ENCODE peak calls at places on chromosomes 13 and 19, in five cellular contexts. L is IMR-90, I is neuronal stem cell, V is trophoblast cell, R is mesenchymal stem cell. H is an unnamed sample.

GRCh38 chr13:91165758-91166157 is 181.7 kb upstream of the MIR17HG start:
- DNase-seq in R (no peak), L (no peak), I (no peak), V (no peak), H (no peak)

GRCh38 chr19:14432817-14433453 is at the start of gene PKN1:
- DNase-seq in R (no peak), I (peak), L (no peak), V (no peak), H (peak)

GRCh38 chr13:33639158-33639557 is 178.8 kb upstream of the RFC3 start:
- DNase-seq in V (peak), L (peak), I (no peak), R (peak), H (no peak)

GRCh38 chr13:42804244-42804868 is 23.0 kb downstream of the FAM216B start:
- DNase-seq in I (no peak), R (peak), L (no peak), V (no peak), H (no peak)

GRCh38 chr13:32443111-32443510 is 15.2 kb upstream of the N4BP2L1 start:
- DNase-seq in I (no peak), L (peak), R (peak), V (no peak), H (no peak)

GRCh38 chr13:45368571-45368970 is 27.6 kb upstream of the TPT1 start:
- DNase-seq in V (no peak), I (no peak), L (peak), R (peak), H (no peak)

GRCh38 chr19:7224205-7224833 is 69.9 kb downstream of the INSR start:
- DNase-seq in R (no peak), L (peak), I (no peak), V (no peak), H (no peak)

GRCh38 chr19:12789098-12789903 is 2.0 kb upstream of the JUNB start:
- DNase-seq in V (no peak), I (no peak), L (peak), R (peak), H (no peak)

GRCh38 chr13:37109080-37109678 is 3.7 kb upstream of the CSNK1A1L start:
- DNase-seq in V (peak), R (peak), L (peak), I (peak), H (no peak)

GRCh38 chr19:46605356-46605821 is 4.3 kb downstream of the CALM3 start:
- DNase-seq in R (no peak), I (no peak), L (no peak), V (no peak), H (no peak)

GRCh38 chr13:110506859-110507566 is 54.5 kb downstream of the RAB20 start:
- DNase-seq in I (no peak), L (peak), R (peak), V (no peak), H (no peak)

GRCh38 chr13:110950819-110951570 is 36.1 kb upstream of the ANKRD10 start:
- DNase-seq in L (no peak), I (no peak), R (no peak), V (no peak), H (no peak)

GRCh38 chr13:29362849-29363604 is 232.5 kb downstream of the SLC7A1 start:
- DNase-seq in V (peak), I (peak), R (peak), L (peak), H (peak)

GRCh38 chr13:94351292-94352000 is 128.0 kb downstream of the DCT start:
- DNase-seq in I (no peak), L (peak), V (no peak), R (peak), H (no peak)

GRCh38 chr19:28213476-28214082 is 999.4 kb downstream of the UQCRFS1 start:
- DNase-seq in L (no peak), R (no peak), V (no peak), I (no peak), H (no peak)

GRCh38 chr19:53876651-53877224 is 5.3 kb upstream of the PRKCG start:
- DNase-seq in R (peak), L (no peak), I (no peak), V (no peak), H (no peak)

GRCh38 chr19:6532244-6532999 is 1.6 kb downstream of the TNFSF9 start:
- DNase-seq in I (no peak), L (no peak), V (no peak), R (no peak), H (no peak)

GRCh38 chr19:13241321-13242104 is 91.3 kb downstream of the IER2 start:
- DNase-seq in I (no peak), V (no peak), R (no peak), L (no peak), H (peak)

GRCh38 chr13:93963266-93964131 is 516.0 kb downstream of the DCT start:
- DNase-seq in V (no peak), L (peak), I (no peak), R (peak), H (no peak)

GRCh38 chr13:90533866-90534265 is 813.6 kb upstream of the MIR17HG start:
- DNase-seq in L (no peak), V (no peak), R (no peak), I (no peak), H (no peak)

GRCh38 chr13:45696610-45697226 is 5.4 kb upstream of the CBY2 start:
- DNase-seq in I (no peak), R (no peak), L (no peak), V (no peak), H (no peak)

GRCh38 chr13:112894673-112895481 is 74.1 kb upstream of the MCF2L start:
- DNase-seq in V (no peak), L (no peak), R (no peak), I (peak), H (peak)
- H3K14ac ChIP-seq in V (no peak), L (no peak), R (no peak), I (peak), H (peak)

DNA sequence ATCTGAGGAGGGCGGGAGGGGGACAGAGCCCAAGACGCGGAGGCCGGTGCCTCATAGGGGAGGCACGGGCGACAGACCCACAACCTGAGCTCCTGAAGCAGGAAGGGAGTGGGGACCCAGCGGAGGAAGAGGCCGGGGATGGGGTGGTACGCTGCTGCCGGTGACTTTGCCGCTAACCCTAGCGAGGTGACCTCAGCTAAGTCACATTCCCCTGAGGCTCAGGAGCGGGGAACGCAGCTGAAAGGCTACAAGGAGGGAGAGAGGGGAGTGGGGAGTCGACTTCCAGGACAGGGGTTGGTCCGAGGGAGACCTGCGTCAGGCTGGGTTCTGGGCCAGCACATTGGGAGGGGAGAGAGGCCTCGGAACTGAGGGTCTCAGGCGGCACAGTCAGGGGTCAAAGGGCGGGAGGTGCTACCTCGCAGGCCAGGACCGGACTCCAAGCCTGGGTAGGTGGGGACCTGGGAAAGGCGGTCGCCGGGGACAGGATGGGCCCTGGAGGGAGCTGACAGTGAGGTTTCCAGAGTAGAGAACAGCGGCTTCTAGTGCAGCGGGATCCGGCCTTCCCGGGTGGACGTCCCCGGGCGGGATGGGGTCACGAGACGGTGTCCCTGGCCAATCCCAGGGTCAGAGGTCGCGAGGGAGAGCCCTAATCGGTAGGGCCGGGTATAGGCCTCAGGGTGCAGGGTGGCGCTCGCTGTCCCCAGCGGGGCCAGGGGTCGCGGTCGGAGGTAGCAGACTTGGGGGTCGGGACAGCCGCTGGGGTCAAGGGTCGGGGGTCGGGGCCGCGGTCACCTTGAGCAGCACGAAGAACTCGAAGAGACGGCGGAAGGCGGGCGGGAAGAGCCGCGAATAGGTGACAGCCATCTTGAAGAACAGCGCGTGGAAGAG is 699 bp downstream of the TMEM259 start:
- DNase-seq in V (no peak), I (no peak), R (no peak), L (no peak), H (no peak)
- H2AK5ac ChIP-seq in V (peak), I (peak), R (no peak), L (peak), H (no peak)

DNA sequence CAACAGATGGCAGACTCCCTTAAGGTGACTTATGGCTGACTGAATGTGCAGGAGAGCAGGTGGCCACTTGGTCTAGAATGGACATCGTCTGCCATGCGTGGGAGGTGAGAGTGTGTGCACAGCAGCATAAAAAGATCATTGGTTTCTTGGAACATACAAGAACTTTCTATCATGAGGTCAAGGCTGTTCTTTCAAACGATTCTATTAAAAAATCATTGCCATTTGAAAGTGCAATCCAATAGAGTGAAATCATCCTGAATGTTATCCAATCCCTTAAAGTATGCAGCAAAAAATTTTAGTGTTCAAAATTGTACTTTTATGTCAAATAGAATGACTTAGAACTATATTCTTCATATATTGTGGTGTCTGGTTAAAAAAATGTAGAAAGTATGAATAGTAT is 53.1 kb upstream of the FARP1 start:
- DNase-seq in R (no peak), I (no peak), L (peak), V (no peak), H (no peak)
- H3K14ac ChIP-seq in R (no peak), I (no peak), L (peak), V (no peak), H (no peak)

GRCh38 chr19:1146418-1146711 is 27.7 kb downstream of the SBNO2 start:
- DNase-seq in R (no peak), L (no peak), V (no peak), I (no peak), H (no peak)

GRCh38 chr19:1146858-1147780 is 26.9 kb downstream of the SBNO2 start:
- DNase-seq in R (no peak), L (no peak), I (no peak), V (no peak), H (no peak)

GRCh38 chr19:1143828-1144399 is 30.2 kb downstream of the SBNO2 start:
- DNase-seq in I (no peak), L (no peak), R (no peak), V (no peak), H (no peak)

GRCh38 chr19:1144741-1145140 is 29.3 kb downstream of the SBNO2 start:
- DNase-seq in R (no peak), L (no peak), V (no peak), I (no peak), H (no peak)

DNA sequence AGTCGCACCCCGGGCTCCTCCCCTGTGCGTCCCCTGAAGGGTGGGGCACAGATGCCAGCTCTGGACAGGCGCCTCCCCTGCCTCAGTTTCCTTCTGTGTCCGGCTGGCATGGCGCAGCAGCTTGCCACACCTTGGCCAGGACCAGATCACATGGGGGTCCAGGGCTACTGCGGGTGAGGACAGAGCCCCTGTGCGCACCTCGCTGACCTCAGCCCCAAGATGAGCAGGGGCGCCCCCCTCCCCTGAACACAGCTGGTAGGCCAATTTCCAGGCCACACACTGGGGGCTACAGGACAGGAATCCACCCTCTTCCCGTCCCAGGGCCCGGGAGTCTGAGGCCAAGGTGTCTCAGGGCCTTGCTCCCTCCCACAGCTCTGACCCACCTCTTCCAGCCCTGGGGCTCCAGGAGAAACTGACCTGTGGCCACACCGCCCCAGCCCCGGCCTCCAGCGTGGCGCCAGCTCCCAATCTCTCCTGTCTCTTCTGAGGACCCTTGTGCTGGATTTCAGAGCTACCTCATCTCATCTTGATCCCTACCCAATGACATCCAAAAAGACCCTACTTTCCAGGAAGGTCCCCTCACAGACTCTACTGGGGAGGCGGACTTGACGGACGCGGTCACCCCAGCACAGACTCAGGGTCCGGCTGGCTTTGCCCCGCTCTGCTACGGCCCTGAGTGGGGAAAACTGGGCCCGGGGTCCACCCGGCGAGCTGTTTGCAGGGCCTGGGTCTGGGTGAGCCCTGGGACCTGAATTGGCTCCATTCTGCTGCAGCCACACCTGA is 28.2 kb downstream of the SBNO2 start:
- DNase-seq in L (no peak), V (no peak), I (no peak), R (no peak), H (no peak)
- H2AK5ac ChIP-seq in L (no peak), V (no peak), I (peak), R (no peak), H (no peak)